ENCODE peak calls at places on chromosomes 16 and 17, in seven cellular contexts. O, Z, H, J, C, W and Y are unnamed samples.

GRCh38 chr17:57585341-57586098 is 159.6 kb downstream of the CCDC182 start:
- DNase-seq in H (no peak), O (no peak), W (no peak), Z (no peak), C (no peak), J (no peak), Y (no peak)

GRCh38 chr16:8187782-8188372 is 402.4 kb downstream of the TMEM114 start:
- DNase-seq in O (no peak), J (no peak), C (no peak), W (no peak), Z (no peak), H (no peak), Y (no peak)

GRCh38 chr17:71987634-71988033 is 133.2 kb upstream of the SOX9 start:
- DNase-seq in C (peak; percentile 40), H (peak; percentile 25), W (no peak), Z (no peak), O (no peak), J (no peak), Y (no peak)

GRCh38 chr16:680967-681745 is 946 bp downstream of the STUB1 start:
- DNase-seq in H (no peak), Z (peak; percentile 89), J (peak; percentile 53), C (no peak), W (peak; percentile 63), O (no peak), Y (no peak)

GRCh38 chr16:65285128-65286120 is 163.6 kb upstream of the CDH11 start:
- DNase-seq in O (no peak), W (no peak), Z (peak; percentile 18), J (peak; percentile 7), H (peak; percentile 31), C (no peak), Y (no peak)

GRCh38 chr17:78384479-78385175 is 6.2 kb downstream of the PGS1 start:
- DNase-seq in H (no peak), J (no peak), O (no peak), C (no peak), W (no peak), Z (no peak), Y (no peak)

GRCh38 chr16:68406458-68407041 is 41.8 kb downstream of the SMPD3 start:
- DNase-seq in J (peak; percentile 60), O (no peak), W (no peak), H (peak; percentile 19), Z (no peak), C (no peak), Y (no peak)

GRCh38 chr17:319266-319665 is 33.3 kb downstream of the RPH3AL start:
- DNase-seq in Z (no peak), J (no peak), W (no peak), O (no peak), C (no peak), H (no peak), Y (no peak)

GRCh38 chr16:75559564-75560372 is 3.7 kb upstream of the TMEM231 start:
- DNase-seq in H (peak; percentile 72), J (peak; percentile 42), Z (no peak), O (no peak), C (no peak), W (peak; percentile 66), Y (no peak)

GRCh38 chr16:84737658-84738057 is 37.9 kb downstream of the USP10 start:
- DNase-seq in C (no peak), H (no peak), O (no peak), J (no peak), Z (no peak), W (no peak), Y (no peak)

GRCh38 chr17:16676645-16677044 is 13.4 kb upstream of the CCDC144A start:
- DNase-seq in C (no peak), W (no peak), H (no peak), Z (no peak), O (no peak), J (no peak), Y (no peak)

GRCh38 chr17:55728361-55728760 is 5.7 kb upstream of the TMEM100 start:
- DNase-seq in H (no peak), C (no peak), O (no peak), W (no peak), J (no peak), Z (no peak), Y (no peak)

GRCh38 chr17:62566996-62567578 is 60.4 kb upstream of the MRC2 start:
- DNase-seq in C (no peak), O (no peak), H (no peak), Z (no peak), J (no peak), W (no peak), Y (no peak)

GRCh38 chr16:15954814-15955151 is 5.4 kb downstream of the ABCC1 start:
- DNase-seq in O (no peak), C (no peak), J (peak; percentile 55), Z (peak; percentile 46), W (no peak), H (no peak), Y (no peak)

GRCh38 chr17:79829457-79829856 is 9.8 kb downstream of the CBX4 start:
- DNase-seq in W (no peak), C (no peak), J (no peak), O (no peak), H (no peak), Z (no peak), Y (no peak)

GRCh38 chr16:25707982-25708583 is 16.3 kb downstream of the HS3ST4 start:
- DNase-seq in W (peak; percentile 6), C (no peak), O (peak; percentile 25), H (no peak), J (no peak), Z (peak; percentile 5), Y (peak; percentile 26)
- TF ChIP-seq CTCF in W (no peak), C (no peak), O (peak; percentile 62), H (peak; percentile 15), J (peak; percentile 15), Z (no peak), Y (peak; percentile 59)

GRCh38 chr16:53220585-53220984 is 165.8 kb downstream of the CHD9 start:
- DNase-seq in W (peak; percentile 50), C (no peak), J (peak; percentile 45), Z (peak; percentile 10), H (peak; percentile 45), O (no peak), Y (peak; percentile 21)
- TF ChIP-seq CTCF in W (peak; percentile 26), C (no peak), J (peak; percentile 46), Z (no peak), H (peak; percentile 59), O (no peak), Y (no peak)

GRCh38 chr16:56423584-56424403 is 1.6 kb downstream of the AMFR start:
- DNase-seq in J (no peak), Z (no peak), O (no peak), W (no peak), H (no peak), C (no peak), Y (no peak)

GRCh38 chr16:56424791-56425438 is 430 bp downstream of the AMFR start:
- DNase-seq in O (no peak), J (peak; percentile 5), C (no peak), H (no peak), W (peak; percentile 15), Z (peak; percentile 31), Y (peak; percentile 60)

GRCh38 chr16:56424404-56424765 is 960 bp downstream of the AMFR start:
- DNase-seq in J (no peak), W (no peak), H (no peak), C (no peak), O (no peak), Z (no peak), Y (no peak)

GRCh38 chr16:56426585-56426984 is 1.2 kb upstream of the AMFR start:
- DNase-seq in C (no peak), J (no peak), O (no peak), H (no peak), Z (no peak), W (no peak), Y (no peak)

GRCh38 chr16:56425439-56425832 is at the start of gene AMFR:
- DNase-seq in C (no peak), W (peak; percentile 89), Z (peak; percentile 71), O (peak; percentile 82), H (no peak), J (peak; percentile 86), Y (peak; percentile 77)
- TF ChIP-seq CTCF in C (no peak), W (no peak), Z (peak; percentile 17), O (no peak), H (peak; percentile 32), J (no peak), Y (peak; percentile 31)

DNA sequence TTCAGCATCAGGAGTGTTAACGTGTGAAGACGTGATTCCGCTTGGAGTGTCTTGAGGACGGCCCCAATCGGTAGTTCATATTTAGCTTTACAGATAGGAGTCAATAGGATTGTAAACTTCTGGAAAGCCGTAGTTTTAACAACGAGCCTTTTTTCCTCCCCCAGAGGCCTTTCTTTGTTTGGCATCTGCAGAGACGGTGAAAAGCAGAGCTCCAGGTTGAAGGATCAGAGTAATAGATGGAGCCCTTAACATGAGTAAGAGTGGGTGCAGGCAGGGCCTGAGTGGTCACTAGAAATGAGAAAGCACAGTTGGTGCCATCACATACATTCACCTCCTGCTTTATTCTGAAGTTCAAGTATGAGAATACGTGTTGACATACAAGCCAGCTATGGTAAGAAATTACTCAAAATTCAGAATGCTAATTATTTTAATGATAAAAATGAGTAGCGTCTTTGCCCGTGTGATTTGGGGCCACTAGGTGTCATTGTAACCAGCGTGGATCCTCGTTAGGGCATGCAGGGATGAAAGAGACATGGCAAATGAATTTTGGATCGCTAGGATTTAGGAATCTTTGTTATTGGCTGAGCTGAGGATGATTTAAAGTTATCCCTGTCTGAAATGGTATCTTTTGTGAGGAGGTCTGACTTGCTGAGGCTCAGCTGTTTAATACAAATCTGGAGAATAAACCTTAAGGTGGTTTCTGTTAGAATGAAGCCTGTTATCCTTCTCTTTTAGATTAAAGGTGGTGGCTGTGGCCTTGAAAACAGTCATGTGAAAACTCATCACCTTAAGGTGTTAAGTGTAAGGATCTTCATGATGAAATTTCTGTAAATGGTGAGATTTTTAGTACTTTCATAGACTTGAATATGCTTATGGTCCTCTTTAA is 18.6 kb downstream of the PRCD start:
- DNase-seq in W (peak; percentile 42), C (no peak), J (no peak), Z (peak; percentile 29), O (no peak), H (no peak), Y (no peak)
- TF ChIP-seq CTCF in W (peak; percentile 52), C (no peak), J (peak; percentile 64), Z (peak; percentile 40), O (no peak), H (peak; percentile 68), Y (peak; percentile 12)

DNA sequence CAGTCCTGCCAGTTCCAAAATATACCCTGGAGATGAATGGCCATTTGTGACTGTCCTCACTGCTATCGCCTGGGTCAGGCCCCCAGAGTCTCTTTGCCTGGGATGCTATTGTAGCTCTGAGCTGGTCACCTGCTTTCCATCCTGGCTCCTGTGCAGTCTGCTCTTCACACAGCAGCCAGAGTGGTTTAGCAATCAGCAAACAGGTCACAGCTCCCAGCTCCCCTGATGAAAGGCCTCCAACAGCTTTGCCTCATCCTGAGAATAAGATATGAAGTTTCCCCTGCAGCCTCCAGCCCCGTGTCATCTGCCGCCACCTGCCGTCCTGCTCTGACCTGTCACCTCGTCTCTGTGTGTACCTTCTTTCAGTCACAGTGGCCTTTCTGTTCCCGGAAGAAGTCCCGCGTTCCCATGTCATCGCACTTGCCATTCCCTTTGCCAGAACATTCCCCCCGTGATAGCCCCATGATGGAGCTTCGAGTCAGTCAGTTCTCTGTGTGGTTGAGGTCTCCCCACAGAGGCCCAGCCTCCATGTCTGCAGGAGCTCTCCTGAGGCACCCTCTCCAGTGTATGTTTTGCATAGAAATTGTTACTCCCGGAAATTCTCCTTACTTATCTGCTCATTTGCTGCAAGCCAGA is 281.5 kb downstream of the SNX29 start:
- DNase-seq in J (no peak), C (no peak), Z (no peak), W (no peak), H (no peak), O (no peak), Y (peak; percentile 50)
- TF ChIP-seq CTCF in J (no peak), C (no peak), Z (no peak), W (no peak), H (no peak), O (no peak), Y (no peak)